ENCODE peak calls at places on chromosomes 6 and 20, in six cellular contexts. One of them, this sample, is unnamed.

GRCh38 chr6:31202259-31203166 is 32.0 kb upstream of the POU5F1 start:
- DNase-seq in mesenchymal stem cell: no peak
- DNase-seq in type B pancreatic cell: no peak
- DNase-seq in NCI-H345: no peak
- DNase-seq in DMS153: peak
- DNase-seq in NCI-H1694: no peak
- DNase-seq in this sample: no peak

GRCh38 chr20:48680650-48681049 is 147.1 kb downstream of the PREX1 start:
- DNase-seq in mesenchymal stem cell: no peak
- DNase-seq in type B pancreatic cell: no peak
- DNase-seq in NCI-H345: no peak
- DNase-seq in DMS153: no peak
- DNase-seq in NCI-H1694: no peak
- DNase-seq in this sample: no peak

GRCh38 chr20:41482647-41483552 is 116.3 kb upstream of the EMILIN3 start:
- DNase-seq in mesenchymal stem cell: peak
- DNase-seq in type B pancreatic cell: no peak
- DNase-seq in NCI-H345: no peak
- DNase-seq in DMS153: no peak
- DNase-seq in NCI-H1694: no peak
- DNase-seq in this sample: no peak

GRCh38 chr20:19881080-19881840 is 123.2 kb downstream of the RIN2 start:
- DNase-seq in mesenchymal stem cell: peak
- DNase-seq in type B pancreatic cell: no peak
- DNase-seq in NCI-H345: no peak
- DNase-seq in DMS153: no peak
- DNase-seq in NCI-H1694: no peak
- DNase-seq in this sample: no peak

GRCh38 chr6:111845441-111845871 is 27.8 kb downstream of the FYN start:
- DNase-seq in mesenchymal stem cell: no peak
- DNase-seq in type B pancreatic cell: no peak
- DNase-seq in NCI-H345: no peak
- DNase-seq in DMS153: no peak
- DNase-seq in NCI-H1694: no peak
- DNase-seq in this sample: no peak

GRCh38 chr6:152981989-152982767 is 663 bp downstream of the FBXO5 start:
- DNase-seq in mesenchymal stem cell: no peak
- DNase-seq in type B pancreatic cell: no peak
- DNase-seq in NCI-H345: no peak
- DNase-seq in DMS153: no peak
- DNase-seq in NCI-H1694: no peak
- DNase-seq in this sample: no peak

GRCh38 chr6:128098000-128098581 is 197.2 kb upstream of the THEMIS start:
- DNase-seq in mesenchymal stem cell: no peak
- DNase-seq in type B pancreatic cell: no peak
- DNase-seq in NCI-H345: no peak
- DNase-seq in DMS153: no peak
- DNase-seq in NCI-H1694: no peak
- DNase-seq in this sample: no peak

GRCh38 chr6:10412165-10412947 is 2.5 kb downstream of the TFAP2A start:
- DNase-seq in mesenchymal stem cell: peak
- DNase-seq in type B pancreatic cell: peak
- DNase-seq in NCI-H345: peak
- DNase-seq in DMS153: peak
- DNase-seq in NCI-H1694: peak
- DNase-seq in this sample: peak

GRCh38 chr6:43228951-43229802 is at the start of gene DNPH1:
- DNase-seq in mesenchymal stem cell: peak
- DNase-seq in type B pancreatic cell: peak
- DNase-seq in NCI-H345: peak
- DNase-seq in DMS153: peak
- DNase-seq in NCI-H1694: no peak
- DNase-seq in this sample: peak

GRCh38 chr6:55694148-55694547 is 115.2 kb upstream of the HMGCLL1 start:
- DNase-seq in mesenchymal stem cell: peak
- DNase-seq in type B pancreatic cell: no peak
- DNase-seq in NCI-H345: no peak
- DNase-seq in DMS153: no peak
- DNase-seq in NCI-H1694: no peak
- DNase-seq in this sample: no peak

GRCh38 chr6:16396497-16397319 is 158.3 kb downstream of the GMPR start:
- DNase-seq in mesenchymal stem cell: no peak
- DNase-seq in type B pancreatic cell: no peak
- DNase-seq in NCI-H345: no peak
- DNase-seq in DMS153: no peak
- DNase-seq in NCI-H1694: no peak
- DNase-seq in this sample: no peak

GRCh38 chr6:11288065-11288464 is 55.6 kb upstream of the NEDD9 start:
- DNase-seq in mesenchymal stem cell: no peak
- DNase-seq in type B pancreatic cell: no peak
- DNase-seq in NCI-H345: no peak
- DNase-seq in DMS153: peak
- DNase-seq in NCI-H1694: no peak
- DNase-seq in this sample: no peak

GRCh38 chr20:35739294-35740163 is 2.5 kb downstream of the RBM39 start:
- DNase-seq in mesenchymal stem cell: peak
- DNase-seq in type B pancreatic cell: no peak
- DNase-seq in NCI-H345: no peak
- DNase-seq in DMS153: no peak
- DNase-seq in NCI-H1694: no peak
- DNase-seq in this sample: no peak

GRCh38 chr20:50645253-50646068 is 45.9 kb downstream of the RIPOR3 start:
- DNase-seq in mesenchymal stem cell: peak
- DNase-seq in type B pancreatic cell: no peak
- DNase-seq in NCI-H345: no peak
- DNase-seq in DMS153: peak
- DNase-seq in NCI-H1694: no peak
- DNase-seq in this sample: peak

GRCh38 chr20:4601630-4602296 is 119.9 kb upstream of the PRND start:
- DNase-seq in mesenchymal stem cell: peak
- DNase-seq in type B pancreatic cell: no peak
- DNase-seq in NCI-H345: peak
- DNase-seq in DMS153: no peak
- DNase-seq in NCI-H1694: no peak
- DNase-seq in this sample: no peak

GRCh38 chr6:109456710-109457595 is 1.4 kb upstream of the MICAL1 start:
- DNase-seq in mesenchymal stem cell: no peak
- DNase-seq in type B pancreatic cell: no peak
- DNase-seq in NCI-H345: no peak
- DNase-seq in DMS153: no peak
- DNase-seq in NCI-H1694: no peak
- DNase-seq in this sample: no peak

GRCh38 chr20:36202891-36203338 is 33.4 kb upstream of the AAR2 start:
- DNase-seq in mesenchymal stem cell: peak
- DNase-seq in type B pancreatic cell: peak
- DNase-seq in NCI-H345: peak
- DNase-seq in DMS153: peak
- DNase-seq in NCI-H1694: peak
- DNase-seq in this sample: peak

GRCh38 chr20:23156842-23157423 is 70.8 kb upstream of the CD93 start:
- DNase-seq in mesenchymal stem cell: no peak
- DNase-seq in type B pancreatic cell: no peak
- DNase-seq in NCI-H345: no peak
- DNase-seq in DMS153: no peak
- DNase-seq in NCI-H1694: no peak
- DNase-seq in this sample: peak

GRCh38 chr6:15793288-15793687 is 130.5 kb upstream of the DTNBP1 start:
- DNase-seq in mesenchymal stem cell: peak
- DNase-seq in type B pancreatic cell: no peak
- DNase-seq in NCI-H345: no peak
- DNase-seq in DMS153: no peak
- DNase-seq in NCI-H1694: no peak
- DNase-seq in this sample: no peak

GRCh38 chr20:11217322-11217989 is 543.7 kb upstream of the JAG1 start:
- DNase-seq in mesenchymal stem cell: peak
- DNase-seq in type B pancreatic cell: no peak
- DNase-seq in NCI-H345: no peak
- DNase-seq in DMS153: no peak
- DNase-seq in NCI-H1694: no peak
- DNase-seq in this sample: no peak

GRCh38 chr6:165877773-165878172 is 214.7 kb upstream of the PDE10A start:
- DNase-seq in mesenchymal stem cell: no peak
- DNase-seq in type B pancreatic cell: no peak
- DNase-seq in NCI-H345: no peak
- DNase-seq in DMS153: no peak
- DNase-seq in NCI-H1694: no peak
- DNase-seq in this sample: no peak

GRCh38 chr20:35317416-35317815 is 25.2 kb upstream of the FAM83C start:
- DNase-seq in mesenchymal stem cell: no peak
- DNase-seq in type B pancreatic cell: no peak
- DNase-seq in NCI-H345: no peak
- DNase-seq in DMS153: no peak
- DNase-seq in NCI-H1694: no peak
- DNase-seq in this sample: no peak

GRCh38 chr6:136113736-136114173 is 136.4 kb downstream of the MTFR2 start:
- DNase-seq in mesenchymal stem cell: peak
- DNase-seq in type B pancreatic cell: no peak
- DNase-seq in NCI-H345: peak
- DNase-seq in DMS153: peak
- DNase-seq in NCI-H1694: peak
- DNase-seq in this sample: no peak

GRCh38 chr20:31699801-31700728 is 22.6 kb downstream of the BCL2L1 start:
- DNase-seq in mesenchymal stem cell: no peak
- DNase-seq in type B pancreatic cell: no peak
- DNase-seq in NCI-H345: no peak
- DNase-seq in DMS153: no peak
- DNase-seq in NCI-H1694: no peak
- DNase-seq in this sample: no peak

GRCh38 chr6:27059621-27060425 is 187.7 kb upstream of the PRSS16 start:
- DNase-seq in mesenchymal stem cell: peak
- DNase-seq in type B pancreatic cell: no peak
- DNase-seq in NCI-H345: peak
- DNase-seq in DMS153: peak
- DNase-seq in NCI-H1694: no peak
- DNase-seq in this sample: no peak

GRCh38 chr6:10140824-10141223 is 274.1 kb downstream of the TFAP2A start:
- DNase-seq in mesenchymal stem cell: no peak
- DNase-seq in type B pancreatic cell: no peak
- DNase-seq in NCI-H345: peak
- DNase-seq in DMS153: peak
- DNase-seq in NCI-H1694: no peak
- DNase-seq in this sample: no peak

GRCh38 chr6:53671111-53671510 is 5.6 kb upstream of the KLHL31 start:
- DNase-seq in mesenchymal stem cell: peak
- DNase-seq in type B pancreatic cell: no peak
- DNase-seq in NCI-H345: no peak
- DNase-seq in DMS153: no peak
- DNase-seq in NCI-H1694: no peak
- DNase-seq in this sample: no peak

GRCh38 chr6:124964084-124964763 is 2.0 kb downstream of the RNF217 start:
- DNase-seq in mesenchymal stem cell: peak
- DNase-seq in type B pancreatic cell: no peak
- DNase-seq in NCI-H345: no peak
- DNase-seq in DMS153: no peak
- DNase-seq in NCI-H1694: no peak
- DNase-seq in this sample: no peak

GRCh38 chr6:100785982-100786381 is 95.1 kb downstream of the ASCC3 start:
- DNase-seq in mesenchymal stem cell: no peak
- DNase-seq in type B pancreatic cell: no peak
- DNase-seq in NCI-H345: no peak
- DNase-seq in DMS153: no peak
- DNase-seq in NCI-H1694: no peak
- DNase-seq in this sample: no peak

GRCh38 chr6:1766663-1767062 is 156.9 kb downstream of the FOXC1 start:
- DNase-seq in mesenchymal stem cell: peak
- DNase-seq in type B pancreatic cell: no peak
- DNase-seq in NCI-H345: no peak
- DNase-seq in DMS153: no peak
- DNase-seq in NCI-H1694: no peak
- DNase-seq in this sample: no peak

GRCh38 chr20:31594558-31595379 is 10.3 kb upstream of the ID1 start:
- DNase-seq in mesenchymal stem cell: no peak
- DNase-seq in type B pancreatic cell: peak
- DNase-seq in NCI-H345: no peak
- DNase-seq in DMS153: no peak
- DNase-seq in NCI-H1694: no peak
- DNase-seq in this sample: no peak

GRCh38 chr20:49985157-49985556 is 2.4 kb downstream of the SNAI1 start:
- DNase-seq in mesenchymal stem cell: no peak
- DNase-seq in type B pancreatic cell: no peak
- DNase-seq in NCI-H345: no peak
- DNase-seq in DMS153: no peak
- DNase-seq in NCI-H1694: no peak
- DNase-seq in this sample: no peak

GRCh38 chr20:58619847-58620431 is 31.1 kb upstream of the STX16 start:
- DNase-seq in mesenchymal stem cell: no peak
- DNase-seq in type B pancreatic cell: no peak
- DNase-seq in NCI-H345: no peak
- DNase-seq in DMS153: no peak
- DNase-seq in NCI-H1694: no peak
- DNase-seq in this sample: no peak

GRCh38 chr6:51640016-51640415 is 447.4 kb downstream of the PKHD1 start:
- DNase-seq in mesenchymal stem cell: no peak
- DNase-seq in type B pancreatic cell: no peak
- DNase-seq in NCI-H345: no peak
- DNase-seq in DMS153: no peak
- DNase-seq in NCI-H1694: no peak
- DNase-seq in this sample: no peak

GRCh38 chr6:110741517-110741916 is 73.8 kb downstream of the CDK19 start:
- DNase-seq in mesenchymal stem cell: no peak
- DNase-seq in type B pancreatic cell: no peak
- DNase-seq in NCI-H345: no peak
- DNase-seq in DMS153: no peak
- DNase-seq in NCI-H1694: no peak
- DNase-seq in this sample: no peak

GRCh38 chr6:44534291-44534690 is 146.8 kb downstream of the CDC5L start:
- DNase-seq in mesenchymal stem cell: no peak
- DNase-seq in type B pancreatic cell: no peak
- DNase-seq in NCI-H345: no peak
- DNase-seq in DMS153: no peak
- DNase-seq in NCI-H1694: no peak
- DNase-seq in this sample: peak

GRCh38 chr20:43787937-43788336 is 61.1 kb upstream of the GTSF1L start:
- DNase-seq in mesenchymal stem cell: no peak
- DNase-seq in type B pancreatic cell: no peak
- DNase-seq in NCI-H345: no peak
- DNase-seq in DMS153: no peak
- DNase-seq in NCI-H1694: no peak
- DNase-seq in this sample: no peak

This sample was measured in osteocyte.